ENCODE peak calls at places on chromosomes 12 and 14, in ten cellular contexts. N, H, V, U, J, Z, R, W, M and D are unnamed samples.

GRCh38 chr12:117643971-117644370 is 282.5 kb upstream of the NOS1 start:
- DNase-seq in N (no peak), H (no peak), V (no peak), U (no peak), J (no peak), Z (no peak), R (no peak), W (peak), M (no peak), D (no peak)

GRCh38 chr14:68771631-68772030 is 21.2 kb downstream of the ZFP36L1 start:
- DNase-seq in N (no peak), H (peak), V (no peak), U (no peak), J (no peak), Z (no peak), R (no peak), W (no peak), M (no peak), D (no peak)

GRCh38 chr12:27602516-27602915 is 78.5 kb downstream of the PPFIBP1 start:
- DNase-seq in N (no peak), H (no peak), V (no peak), U (no peak), J (no peak), Z (peak), R (no peak), W (no peak), M (no peak), D (no peak)

GRCh38 chr12:100359822-100360221 is 2.9 kb downstream of the SLC17A8 start:
- DNase-seq in N (peak), H (no peak), V (peak), U (no peak), J (no peak), Z (no peak), R (no peak), W (peak), M (no peak), D (no peak)

GRCh38 chr14:74904623-74905503 is 18.2 kb downstream of the RPS6KL1 start:
- DNase-seq in N (no peak), H (no peak), V (peak), U (no peak), J (no peak), Z (no peak), R (peak), W (no peak), M (no peak), D (no peak)

GRCh38 chr12:85835810-85836715 is at the start of gene RASSF9:
- DNase-seq in N (peak), H (no peak), V (peak), U (no peak), J (no peak), Z (peak), R (peak), W (peak), M (no peak), D (no peak)

GRCh38 chr12:25362646-25363045 is 111.9 kb upstream of the KRAS start:
- DNase-seq in N (no peak), H (no peak), V (no peak), U (no peak), J (no peak), Z (no peak), R (no peak), W (no peak), M (no peak), D (no peak)

GRCh38 chr12:90010089-90010488 is 301.5 kb upstream of the ATP2B1 start:
- DNase-seq in N (peak), H (peak), V (peak), U (no peak), J (no peak), Z (no peak), R (no peak), W (peak), M (no peak), D (no peak)

GRCh38 chr12:68180792-68181744 is 21.5 kb upstream of the IFNG start:
- DNase-seq in N (peak), H (peak), V (peak), U (no peak), J (no peak), Z (no peak), R (no peak), W (no peak), M (no peak), D (no peak)

GRCh38 chr12:107655281-107656065 is 30.1 kb upstream of the PWP1 start:
- DNase-seq in N (no peak), H (no peak), V (no peak), U (no peak), J (no peak), Z (no peak), R (no peak), W (peak), M (no peak), D (no peak)

GRCh38 chr12:80269953-80270552 is 170.7 kb downstream of the OTOGL start:
- DNase-seq in N (peak), H (peak), V (peak), U (peak), J (no peak), Z (no peak), R (peak), W (peak), M (peak), D (no peak)

GRCh38 chr12:55718020-55718419 is 2.2 kb upstream of the RDH5 start:
- DNase-seq in N (peak), H (no peak), V (no peak), U (peak), J (no peak), Z (no peak), R (no peak), W (peak), M (no peak), D (no peak)

GRCh38 chr14:105076805-105077648 is 11.8 kb upstream of the GPR132 start:
- DNase-seq in N (no peak), H (peak), V (no peak), U (no peak), J (no peak), Z (no peak), R (no peak), W (no peak), M (no peak), D (no peak)

GRCh38 chr12:55996201-55996714 is 818 bp upstream of the SUOX start:
- DNase-seq in N (peak), H (peak), V (peak), U (peak), J (no peak), Z (no peak), R (peak), W (peak), M (peak), D (no peak)

GRCh38 chr12:93139028-93139665 is 210.1 kb upstream of the EEA1 start:
- DNase-seq in N (no peak), H (no peak), V (no peak), U (no peak), J (no peak), Z (no peak), R (no peak), W (no peak), M (no peak), D (no peak)

GRCh38 chr14:92135269-92135668 is 13.5 kb downstream of the CPSF2 start:
- DNase-seq in N (peak), H (no peak), V (peak), U (no peak), J (no peak), Z (no peak), R (no peak), W (no peak), M (peak), D (no peak)

GRCh38 chr14:69574266-69574953 is at the start of gene CCDC177:
- DNase-seq in N (peak), H (peak), V (peak), U (peak), J (no peak), Z (no peak), R (no peak), W (peak), M (peak), D (no peak)

GRCh38 chr14:104383088-104383805 is 196.3 kb upstream of the C14orf180 start:
- DNase-seq in N (no peak), H (no peak), V (no peak), U (no peak), J (peak), Z (no peak), R (no peak), W (no peak), M (no peak), D (no peak)

GRCh38 chr14:100140452-100141132 is 18.9 kb downstream of the DEGS2 start:
- DNase-seq in N (no peak), H (no peak), V (peak), U (peak), J (no peak), Z (no peak), R (no peak), W (peak), M (no peak), D (no peak)

GRCh38 chr14:98293527-98293926 is 978.5 kb downstream of the BCL11B start:
- DNase-seq in N (no peak), H (no peak), V (no peak), U (no peak), J (no peak), Z (no peak), R (no peak), W (no peak), M (no peak), D (no peak)

GRCh38 chr14:104371031-104371430 is 208.5 kb upstream of the C14orf180 start:
- DNase-seq in N (no peak), H (no peak), V (no peak), U (no peak), J (no peak), Z (no peak), R (no peak), W (no peak), M (no peak), D (no peak)

GRCh38 chr12:71392521-71393145 is 47.0 kb upstream of the LGR5 start:
- DNase-seq in N (peak), H (no peak), V (peak), U (peak), J (no peak), Z (peak), R (peak), W (peak), M (peak), D (no peak)

GRCh38 chr14:73238262-73238852 is 1.1 kb downstream of the PAPLN start:
- DNase-seq in N (peak), H (no peak), V (peak), U (no peak), J (no peak), Z (no peak), R (no peak), W (no peak), M (peak), D (peak)

DNA sequence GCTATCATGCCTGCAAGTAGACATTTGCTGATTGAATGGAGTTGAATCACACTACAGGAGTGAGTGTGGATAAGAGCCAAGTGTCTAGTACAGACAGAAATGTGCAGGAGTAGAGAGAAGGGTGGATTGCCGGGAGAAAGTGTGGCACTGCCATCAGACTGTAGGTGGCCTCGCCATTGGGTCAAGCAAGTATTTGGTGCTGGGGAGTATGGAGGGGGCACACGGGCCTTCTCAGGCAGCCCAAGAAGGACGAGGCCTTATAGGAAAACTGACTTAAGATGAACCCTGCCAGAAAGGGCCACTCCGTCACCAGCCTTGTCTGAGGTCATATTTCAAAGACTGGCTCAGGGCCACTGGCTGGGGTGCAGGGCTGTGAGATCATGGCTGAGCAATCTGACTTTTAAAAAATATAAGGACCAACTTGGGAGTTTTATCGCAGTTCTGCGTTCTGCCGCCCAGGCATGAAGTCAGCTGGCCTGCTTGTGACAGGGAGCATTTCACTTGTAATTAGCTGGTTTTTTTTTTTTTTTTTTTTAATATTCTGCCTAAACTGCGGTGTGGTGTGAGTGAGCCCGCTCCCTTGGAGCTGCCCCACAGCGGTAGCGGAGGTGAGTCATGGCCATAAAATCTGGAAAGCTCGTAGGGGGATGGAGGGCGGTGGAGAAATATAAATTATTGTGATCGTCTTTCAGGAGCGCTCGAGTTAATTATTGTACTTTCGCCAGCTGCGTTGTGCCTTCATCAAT is 231.7 kb downstream of the C12orf75 start:
- DNase-seq in N (peak), H (no peak), V (peak), U (peak), J (peak), Z (no peak), R (no peak), W (peak), M (peak), D (no peak)
- TF ChIP-seq CTCF in N (no peak), H (no peak), V (peak), U (no peak), J (no peak), Z (no peak), R (no peak), W (peak), M (no peak), D (no peak)

DNA sequence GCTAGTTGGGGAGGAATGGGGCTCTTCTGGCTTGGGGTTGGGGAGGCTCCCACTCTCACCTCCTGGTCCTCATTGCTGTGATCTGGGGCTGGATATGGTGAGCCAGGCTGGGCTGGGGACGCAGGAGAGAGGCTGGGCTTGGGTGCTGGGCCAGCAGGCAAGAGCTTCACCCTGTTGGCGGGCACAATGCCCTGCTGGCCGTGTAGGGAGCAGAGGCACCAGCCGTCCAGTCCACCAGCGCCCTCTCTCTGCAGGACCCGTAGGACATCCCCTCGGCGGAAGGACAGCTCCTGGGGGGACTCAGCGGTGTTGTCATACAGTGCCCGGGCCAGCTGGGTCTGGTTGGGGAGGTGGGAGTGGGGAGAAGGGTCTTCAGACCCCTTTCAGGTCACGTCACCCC is 4.5 kb downstream of the EFS start:
- DNase-seq in N (no peak), H (peak), V (no peak), U (no peak), J (no peak), Z (no peak), R (no peak), W (peak), M (peak), D (peak)
- TF ChIP-seq CTCF in N (no peak), H (no peak), V (no peak), U (no peak), J (no peak), Z (no peak), R (peak), W (peak), M (peak), D (no peak)

DNA sequence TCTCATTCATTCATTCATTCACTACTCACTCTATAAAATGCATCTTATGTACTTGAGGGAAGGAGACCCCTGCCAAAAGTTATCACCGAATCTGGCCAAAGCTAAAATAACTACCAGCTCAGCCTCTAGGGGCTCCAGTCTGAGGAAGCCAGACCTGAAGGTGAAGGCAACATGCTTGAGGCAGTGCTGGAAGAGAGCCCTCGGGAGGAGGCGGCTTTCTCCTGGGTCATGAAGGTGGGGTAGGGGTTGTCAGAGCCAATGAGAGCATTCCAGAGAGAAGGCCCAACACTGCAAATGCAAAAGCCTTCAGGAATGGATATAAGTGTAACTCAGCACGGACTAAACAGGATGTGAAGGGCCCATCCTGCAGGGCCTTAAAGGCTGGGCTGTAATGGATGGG is 62.4 kb downstream of the GSC start:
- DNase-seq in N (no peak), H (no peak), V (no peak), U (no peak), J (no peak), Z (no peak), R (no peak), W (peak), M (peak), D (no peak)
- TF ChIP-seq CTCF in N (peak), H (no peak), V (peak), U (no peak), J (no peak), Z (no peak), R (no peak), W (peak), M (no peak), D (no peak)

GRCh38 chr12:2169964-2170363 is 117.2 kb downstream of the CACNA1C start:
- DNase-seq in N (peak), H (no peak), V (no peak), U (no peak), J (no peak), Z (no peak), R (no peak), W (no peak), M (no peak), D (no peak)
- TF ChIP-seq CTCF in N (no peak), H (no peak), V (no peak), U (no peak), J (no peak), Z (no peak), R (no peak), W (no peak), M (no peak), D (no peak)

GRCh38 chr12:69196302-69197288 is 42.8 kb upstream of the CPSF6 start:
- DNase-seq in N (peak), H (no peak), V (peak), U (no peak), J (no peak), Z (no peak), R (no peak), W (peak), M (no peak), D (no peak)
- TF ChIP-seq CTCF in N (peak), H (no peak), V (peak), U (no peak), J (no peak), Z (peak), R (no peak), W (peak), M (peak), D (no peak)

DNA sequence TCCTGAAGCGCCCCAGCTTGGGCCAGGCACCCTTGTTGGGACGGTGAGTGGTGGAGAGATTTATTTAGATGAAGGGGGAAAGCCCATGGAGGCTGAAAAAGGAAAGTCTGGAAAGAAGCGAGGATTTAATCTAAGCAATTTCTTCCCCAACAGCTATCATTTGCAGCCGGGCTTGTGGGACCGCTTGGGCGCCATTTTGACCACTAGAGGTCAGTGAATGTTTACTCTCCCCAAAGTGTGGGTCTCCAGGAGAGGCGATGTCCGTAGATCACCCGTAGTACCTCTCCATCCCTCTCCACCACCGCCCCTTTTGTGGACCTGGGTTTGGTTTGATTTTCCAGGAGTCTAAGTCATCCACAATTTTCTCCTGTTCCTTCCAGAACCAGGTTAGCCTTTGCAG is 91.2 kb upstream of the PARP11 start:
- DNase-seq in N (no peak), H (peak), V (no peak), U (peak), J (no peak), Z (no peak), R (no peak), W (peak), M (peak), D (no peak)
- TF ChIP-seq CTCF in N (no peak), H (no peak), V (no peak), U (peak), J (no peak), Z (peak), R (no peak), W (peak), M (no peak), D (no peak)

GRCh38 chr14:65966188-65966587 is 520.0 kb upstream of the CCDC196 start:
- DNase-seq in N (no peak), H (no peak), V (no peak), U (no peak), J (no peak), Z (no peak), R (no peak), W (peak), M (no peak), D (no peak)
- TF ChIP-seq CTCF in N (no peak), H (no peak), V (no peak), U (no peak), J (no peak), Z (no peak), R (no peak), W (peak), M (no peak), D (no peak)

DNA sequence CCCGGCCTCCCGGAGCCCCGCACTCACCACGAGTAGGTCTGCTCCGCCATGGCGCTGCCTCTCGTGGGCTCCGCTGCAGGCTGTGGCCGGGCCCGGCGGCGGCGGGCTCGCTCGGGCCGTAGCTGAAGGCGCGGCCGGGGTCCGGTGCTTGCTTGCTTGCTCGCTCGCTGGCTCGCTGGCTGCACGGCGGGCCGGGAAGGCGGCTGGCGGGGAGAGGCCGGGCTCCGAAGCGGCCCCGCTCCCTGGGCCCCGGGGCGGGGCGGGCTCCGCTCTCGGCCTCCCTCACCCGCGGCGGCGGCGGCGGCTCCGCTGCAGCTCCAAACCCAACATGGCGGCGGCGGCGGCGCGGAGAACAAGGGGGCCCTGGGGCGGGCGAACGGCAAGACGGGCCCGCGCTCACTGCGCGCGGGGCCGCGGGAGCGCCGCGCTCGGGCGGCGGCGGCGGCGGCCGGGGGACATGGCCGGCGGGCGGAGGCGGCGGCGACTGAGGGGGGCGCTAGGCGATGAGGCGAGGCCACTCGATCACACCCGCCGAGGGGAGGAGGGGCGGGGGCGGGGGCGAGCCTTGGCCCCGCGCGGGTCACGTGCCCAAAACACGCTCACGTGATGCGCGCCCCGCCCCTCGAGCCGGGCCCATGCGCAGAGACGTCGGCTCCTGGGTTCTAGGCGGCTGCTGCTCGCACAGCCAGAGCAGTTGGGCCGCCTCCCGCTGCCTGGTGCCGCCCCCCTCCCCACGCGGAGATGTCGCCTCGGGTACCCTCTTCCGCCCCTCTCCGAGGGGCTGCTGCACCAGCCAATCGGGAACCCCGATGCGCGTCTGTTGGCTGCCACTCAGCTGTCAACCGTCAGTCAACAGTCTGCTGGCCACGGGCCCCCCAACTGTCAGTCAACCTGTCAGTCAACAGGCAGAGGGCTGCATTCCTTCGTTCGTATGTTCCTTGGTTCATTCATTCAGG is at the start of gene SPPL3:
- DNase-seq in N (peak), H (peak), V (peak), U (peak), J (peak), Z (peak), R (peak), W (peak), M (peak), D (peak)
- TF ChIP-seq CTCF in N (no peak), H (no peak), V (no peak), U (no peak), J (no peak), Z (no peak), R (peak), W (no peak), M (peak), D (no peak)

GRCh38 chr12:122106891-122107660 is 28.5 kb downstream of the MLXIP start:
- DNase-seq in N (peak), H (no peak), V (peak), U (no peak), J (no peak), Z (no peak), R (no peak), W (peak), M (no peak), D (no peak)

GRCh38 chr12:122100568-122100967 is 22.0 kb downstream of the MLXIP start:
- DNase-seq in N (no peak), H (no peak), V (no peak), U (no peak), J (no peak), Z (no peak), R (no peak), W (no peak), M (no peak), D (no peak)

GRCh38 chr12:122099856-122100255 is 21.3 kb downstream of the MLXIP start:
- DNase-seq in N (no peak), H (no peak), V (no peak), U (no peak), J (no peak), Z (no peak), R (no peak), W (no peak), M (no peak), D (no peak)

GRCh38 chr12:122102331-122102730 is 23.8 kb downstream of the MLXIP start:
- DNase-seq in N (peak), H (no peak), V (no peak), U (no peak), J (no peak), Z (no peak), R (no peak), W (no peak), M (no peak), D (no peak)

GRCh38 chr12:122104844-122105243 is 26.3 kb downstream of the MLXIP start:
- DNase-seq in N (no peak), H (peak), V (no peak), U (no peak), J (no peak), Z (no peak), R (no peak), W (no peak), M (no peak), D (no peak)
- TF ChIP-seq CTCF in N (no peak), H (no peak), V (no peak), U (no peak), J (no peak), Z (no peak), R (no peak), W (no peak), M (no peak), D (no peak)